ENCODE peak calls at places on chromosomes 3 and 15, in six cellular contexts. K, N, B, X, Y and S are unnamed samples.

GRCh38 chr3:70011582-70011981 is 12.0 kb downstream of the SAMMSON start:
- DNase-seq in K (no peak), N (no peak), B (no peak), X (no peak), Y (no peak), S (no peak)

GRCh38 chr3:31980530-31981205 is 394 bp downstream of the OSBPL10 start:
- DNase-seq in K (peak; percentile 52), N (peak; percentile 88), B (peak; percentile 87), X (no peak), Y (peak; percentile 77), S (peak; percentile 90)

GRCh38 chr15:29471757-29472156 is 202.1 kb upstream of the NSMCE3 start:
- DNase-seq in K (no peak), N (no peak), B (no peak), X (no peak), Y (no peak), S (no peak)

GRCh38 chr15:96028620-96029019 is 301.9 kb upstream of the NR2F2 start:
- DNase-seq in K (no peak), N (no peak), B (no peak), X (no peak), Y (no peak), S (no peak)

GRCh38 chr15:61050844-61051569 is 178.1 kb downstream of the RORA start:
- DNase-seq in K (no peak), N (no peak), B (no peak), X (no peak), Y (no peak), S (no peak)

GRCh38 chr3:47098910-47099309 is 65.0 kb downstream of the SETD2 start:
- DNase-seq in K (no peak), N (no peak), B (no peak), X (no peak), Y (no peak), S (no peak)

GRCh38 chr15:83449928-83450501 is 2.9 kb downstream of the SH3GL3 start:
- DNase-seq in K (no peak), N (no peak), B (no peak), X (no peak), Y (no peak), S (no peak)

GRCh38 chr3:193563999-193564398 is 9.3 kb upstream of the ATP13A4 start:
- DNase-seq in K (no peak), N (peak; percentile 8), B (peak; percentile 49), X (no peak), Y (peak; percentile 60), S (peak; percentile 53)

GRCh38 chr15:78615151-78615589 is 5.6 kb downstream of the CHRNA3 start:
- DNase-seq in K (no peak), N (no peak), B (no peak), X (no peak), Y (no peak), S (no peak)

GRCh38 chr15:68775671-68776476 is 44.8 kb downstream of the ANP32A start:
- DNase-seq in K (no peak), N (no peak), B (no peak), X (peak; percentile 43), Y (peak; percentile 1), S (no peak)

GRCh38 chr3:122636697-122637096 is 43.9 kb upstream of the PARP14 start:
- DNase-seq in K (peak; percentile 6), N (no peak), B (no peak), X (no peak), Y (no peak), S (no peak)

GRCh38 chr15:90287096-90287495 is 21.6 kb downstream of the NGRN start:
- DNase-seq in K (no peak), N (no peak), B (no peak), X (no peak), Y (peak; percentile 61), S (no peak)

GRCh38 chr3:192514081-192514753 is 213.1 kb downstream of the FGF12 start:
- DNase-seq in K (no peak), N (no peak), B (no peak), X (no peak), Y (peak; percentile 74), S (peak; percentile 67)

GRCh38 chr3:66322436-66322835 is 101.6 kb downstream of the SLC25A26 start:
- DNase-seq in K (no peak), N (no peak), B (no peak), X (no peak), Y (no peak), S (no peak)

GRCh38 chr3:171295502-171296373 is 164.5 kb downstream of the TNIK start:
- DNase-seq in K (no peak), N (no peak), B (no peak), X (no peak), Y (no peak), S (no peak)

GRCh38 chr3:113838631-113839209 is at the start of gene GRAMD1C:
- DNase-seq in K (peak; percentile 94), N (peak; percentile 91), B (peak; percentile 93), X (peak; percentile 69), Y (peak; percentile 91), S (peak; percentile 98)

GRCh38 chr3:124373524-124373923 is 356.7 kb upstream of the UMPS start:
- DNase-seq in K (no peak), N (no peak), B (no peak), X (no peak), Y (no peak), S (no peak)

GRCh38 chr3:32398531-32398930 is 6.9 kb downstream of the CMTM7 start:
- DNase-seq in K (no peak), N (no peak), B (peak; percentile 79), X (no peak), Y (no peak), S (peak; percentile 90)

GRCh38 chr3:59212128-59212764 is 162.4 kb upstream of the CFAP20DC start:
- DNase-seq in K (peak; percentile 58), N (peak; percentile 40), B (no peak), X (no peak), Y (peak; percentile 53), S (no peak)

GRCh38 chr3:107775958-107776357 is 253.2 kb downstream of the BBX start:
- DNase-seq in K (no peak), N (no peak), B (no peak), X (no peak), Y (no peak), S (no peak)

GRCh38 chr15:76866716-76867321 is 38.3 kb downstream of the SCAPER start:
- DNase-seq in K (peak; percentile 23), N (peak; percentile 25), B (no peak), X (no peak), Y (no peak), S (no peak)

GRCh38 chr15:58420579-58421043 is 11.2 kb upstream of the LIPC start:
- DNase-seq in K (no peak), N (no peak), B (no peak), X (no peak), Y (no peak), S (no peak)

GRCh38 chr15:38307251-38307650 is 54.6 kb downstream of the SPRED1 start:
- DNase-seq in K (no peak), N (no peak), B (no peak), X (no peak), Y (no peak), S (no peak)

GRCh38 chr3:124804875-124805274 is 74.6 kb downstream of the UMPS start:
- DNase-seq in K (no peak), N (no peak), B (no peak), X (no peak), Y (no peak), S (no peak)

GRCh38 chr3:80043226-80043625 is 275.4 kb upstream of the ROBO1 start:
- DNase-seq in K (no peak), N (no peak), B (no peak), X (no peak), Y (no peak), S (no peak)

GRCh38 chr15:90814193-90814811 is 54.1 kb upstream of the FURIN start:
- DNase-seq in K (no peak), N (no peak), B (no peak), X (no peak), Y (no peak), S (no peak)

GRCh38 chr3:17808994-17809393 is 66.6 kb upstream of the TBC1D5 start:
- DNase-seq in K (no peak), N (no peak), B (no peak), X (no peak), Y (no peak), S (no peak)

GRCh38 chr3:183638092-183638644 is 2.7 kb downstream of the KLHL24 start:
- DNase-seq in K (no peak), N (peak; percentile 32), B (no peak), X (no peak), Y (no peak), S (no peak)

GRCh38 chr3:55481918-55482495 is 5.1 kb downstream of the WNT5A start:
- DNase-seq in K (no peak), N (no peak), B (no peak), X (no peak), Y (no peak), S (no peak)

GRCh38 chr15:48266029-48266428 is 59.9 kb downstream of the SLC12A1 start:
- DNase-seq in K (no peak), N (no peak), B (no peak), X (no peak), Y (no peak), S (no peak)

GRCh38 chr3:102537122-102537521 is 102.3 kb downstream of the ZPLD1 start:
- DNase-seq in K (no peak), N (no peak), B (no peak), X (no peak), Y (no peak), S (no peak)

GRCh38 chr3:61979645-61980430 is 393.5 kb downstream of the FEZF2 start:
- DNase-seq in K (no peak), N (no peak), B (no peak), X (no peak), Y (no peak), S (no peak)